ENCODE peak calls at places on chromosome 13, in four cellular contexts. One of them, this sample, is unnamed.

GRCh38 chr13:54489359-54489758 is 1460.7 kb downstream of the OLFM4 start:
- DNase-seq in effector memory CD4-positive, alpha-beta T cell: no peak
- DNase-seq in brain microvascular endothelial cell: no peak
- DNase-seq in CD4-positive, CD25-positive, alpha-beta regulatory T cell: no peak
- DNase-seq in this sample: no peak

GRCh38 chr13:63864171-63864902 is 2448.7 kb upstream of the PCDH20 start:
- DNase-seq in effector memory CD4-positive, alpha-beta T cell: no peak
- DNase-seq in brain microvascular endothelial cell: no peak
- DNase-seq in CD4-positive, CD25-positive, alpha-beta regulatory T cell: no peak
- DNase-seq in this sample: no peak

GRCh38 chr13:65347420-65348030 is 1882.6 kb downstream of the PCDH9 start:
- DNase-seq in effector memory CD4-positive, alpha-beta T cell: no peak
- DNase-seq in brain microvascular endothelial cell: no peak
- DNase-seq in CD4-positive, CD25-positive, alpha-beta regulatory T cell: no peak
- DNase-seq in this sample: no peak

GRCh38 chr13:88704600-88705275 is 1033.6 kb downstream of the SLITRK5 start:
- DNase-seq in effector memory CD4-positive, alpha-beta T cell: no peak
- DNase-seq in brain microvascular endothelial cell: no peak
- DNase-seq in CD4-positive, CD25-positive, alpha-beta regulatory T cell: no peak
- DNase-seq in this sample: peak

GRCh38 chr13:40613192-40613818 is 53.1 kb downstream of the FOXO1 start:
- DNase-seq in effector memory CD4-positive, alpha-beta T cell: peak
- DNase-seq in brain microvascular endothelial cell: no peak
- DNase-seq in CD4-positive, CD25-positive, alpha-beta regulatory T cell: peak
- DNase-seq in this sample: no peak

GRCh38 chr13:40922437-40923040 is 96.6 kb downstream of the ELF1 start:
- DNase-seq in effector memory CD4-positive, alpha-beta T cell: no peak
- DNase-seq in brain microvascular endothelial cell: no peak
- DNase-seq in CD4-positive, CD25-positive, alpha-beta regulatory T cell: no peak
- DNase-seq in this sample: no peak

GRCh38 chr13:76222511-76222910 is 586.4 kb downstream of the LMO7 start:
- DNase-seq in effector memory CD4-positive, alpha-beta T cell: no peak
- DNase-seq in brain microvascular endothelial cell: peak
- DNase-seq in CD4-positive, CD25-positive, alpha-beta regulatory T cell: no peak
- DNase-seq in this sample: no peak

GRCh38 chr13:103288114-103288513 is 221.9 kb upstream of the SLC10A2 start:
- DNase-seq in effector memory CD4-positive, alpha-beta T cell: no peak
- DNase-seq in brain microvascular endothelial cell: no peak
- DNase-seq in CD4-positive, CD25-positive, alpha-beta regulatory T cell: no peak
- DNase-seq in this sample: no peak

GRCh38 chr13:98407575-98407974 is 169.3 kb downstream of the STK24 start:
- DNase-seq in effector memory CD4-positive, alpha-beta T cell: no peak
- DNase-seq in brain microvascular endothelial cell: no peak
- DNase-seq in CD4-positive, CD25-positive, alpha-beta regulatory T cell: no peak
- DNase-seq in this sample: no peak

GRCh38 chr13:46595136-46595917 is 42.4 kb downstream of the LRCH1 start:
- DNase-seq in effector memory CD4-positive, alpha-beta T cell: no peak
- DNase-seq in brain microvascular endothelial cell: no peak
- DNase-seq in CD4-positive, CD25-positive, alpha-beta regulatory T cell: no peak
- DNase-seq in this sample: no peak

GRCh38 chr13:39822437-39822836 is 167.0 kb downstream of the COG6 start:
- DNase-seq in effector memory CD4-positive, alpha-beta T cell: no peak
- DNase-seq in brain microvascular endothelial cell: peak
- DNase-seq in CD4-positive, CD25-positive, alpha-beta regulatory T cell: no peak
- DNase-seq in this sample: no peak

GRCh38 chr13:48112896-48113525 is 18.1 kb upstream of the MED4 start:
- DNase-seq in effector memory CD4-positive, alpha-beta T cell: no peak
- DNase-seq in brain microvascular endothelial cell: peak
- DNase-seq in CD4-positive, CD25-positive, alpha-beta regulatory T cell: no peak
- DNase-seq in this sample: no peak

GRCh38 chr13:24033527-24034302 is 126.8 kb upstream of the SPATA13 start:
- DNase-seq in effector memory CD4-positive, alpha-beta T cell: no peak
- DNase-seq in brain microvascular endothelial cell: peak
- DNase-seq in CD4-positive, CD25-positive, alpha-beta regulatory T cell: no peak
- DNase-seq in this sample: no peak

GRCh38 chr13:80012281-80012680 is 328.6 kb downstream of the SPRY2 start:
- DNase-seq in effector memory CD4-positive, alpha-beta T cell: no peak
- DNase-seq in brain microvascular endothelial cell: no peak
- DNase-seq in CD4-positive, CD25-positive, alpha-beta regulatory T cell: no peak
- DNase-seq in this sample: no peak

GRCh38 chr13:98454389-98454881 is 122.5 kb downstream of the STK24 start:
- DNase-seq in effector memory CD4-positive, alpha-beta T cell: no peak
- DNase-seq in brain microvascular endothelial cell: peak
- DNase-seq in CD4-positive, CD25-positive, alpha-beta regulatory T cell: no peak
- DNase-seq in this sample: no peak

GRCh38 chr13:106034201-106034600 is 501.3 kb downstream of the EFNB2 start:
- DNase-seq in effector memory CD4-positive, alpha-beta T cell: no peak
- DNase-seq in brain microvascular endothelial cell: no peak
- DNase-seq in CD4-positive, CD25-positive, alpha-beta regulatory T cell: no peak
- DNase-seq in this sample: no peak

GRCh38 chr13:51912091-51912490 is 50.3 kb downstream of the CCDC70 start:
- DNase-seq in effector memory CD4-positive, alpha-beta T cell: no peak
- DNase-seq in brain microvascular endothelial cell: no peak
- DNase-seq in CD4-positive, CD25-positive, alpha-beta regulatory T cell: no peak
- DNase-seq in this sample: no peak

GRCh38 chr13:110711778-110712070 is 1.8 kb upstream of the ING1 start:
- DNase-seq in effector memory CD4-positive, alpha-beta T cell: no peak
- DNase-seq in brain microvascular endothelial cell: peak
- DNase-seq in CD4-positive, CD25-positive, alpha-beta regulatory T cell: no peak
- DNase-seq in this sample: no peak

GRCh38 chr13:36475468-36475867 is 43.2 kb downstream of the CCNA1 start:
- DNase-seq in effector memory CD4-positive, alpha-beta T cell: no peak
- DNase-seq in brain microvascular endothelial cell: peak
- DNase-seq in CD4-positive, CD25-positive, alpha-beta regulatory T cell: no peak
- DNase-seq in this sample: peak

GRCh38 chr13:104477256-104477655 is 1411.0 kb upstream of the SLC10A2 start:
- DNase-seq in effector memory CD4-positive, alpha-beta T cell: no peak
- DNase-seq in brain microvascular endothelial cell: peak
- DNase-seq in CD4-positive, CD25-positive, alpha-beta regulatory T cell: no peak
- DNase-seq in this sample: no peak

GRCh38 chr13:59787679-59788078 is 376.0 kb downstream of the DIAPH3 start:
- DNase-seq in effector memory CD4-positive, alpha-beta T cell: no peak
- DNase-seq in brain microvascular endothelial cell: no peak
- DNase-seq in CD4-positive, CD25-positive, alpha-beta regulatory T cell: no peak
- DNase-seq in this sample: no peak

GRCh38 chr13:114298866-114299265 is 15.4 kb upstream of the CHAMP1 start:
- DNase-seq in effector memory CD4-positive, alpha-beta T cell: no peak
- DNase-seq in brain microvascular endothelial cell: no peak
- DNase-seq in CD4-positive, CD25-positive, alpha-beta regulatory T cell: no peak
- DNase-seq in this sample: no peak
- H3K27ac ChIP-seq in effector memory CD4-positive, alpha-beta T cell: no peak
- H3K27ac ChIP-seq in brain microvascular endothelial cell: no peak
- H3K27ac ChIP-seq in CD4-positive, CD25-positive, alpha-beta regulatory T cell: no peak
- H3K27ac ChIP-seq in this sample: no peak

DNA sequence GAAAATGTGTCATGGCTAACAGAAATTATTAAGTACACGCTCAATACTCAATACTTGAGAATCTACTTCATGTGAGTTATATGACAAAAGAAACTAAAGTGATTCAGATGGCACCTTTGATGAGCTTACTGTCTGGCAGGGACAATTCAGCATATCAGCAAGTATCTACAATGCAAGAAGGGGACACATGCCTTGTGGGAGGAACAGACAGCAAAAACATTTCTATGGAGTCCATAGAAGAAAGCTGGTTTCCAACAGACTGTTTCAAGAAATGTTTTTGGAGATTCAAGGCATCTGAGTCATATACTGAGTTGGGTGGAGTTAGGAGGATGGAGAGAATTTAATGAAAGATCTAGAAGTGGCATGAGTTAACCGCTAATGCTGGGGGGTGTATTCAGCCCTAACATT is 54.7 kb downstream of the MBNL2 start:
- DNase-seq in effector memory CD4-positive, alpha-beta T cell: no peak
- DNase-seq in brain microvascular endothelial cell: no peak
- DNase-seq in CD4-positive, CD25-positive, alpha-beta regulatory T cell: no peak
- DNase-seq in this sample: no peak
- H3K27ac ChIP-seq in effector memory CD4-positive, alpha-beta T cell: no peak
- H3K27ac ChIP-seq in brain microvascular endothelial cell: peak
- H3K27ac ChIP-seq in CD4-positive, CD25-positive, alpha-beta regulatory T cell: no peak
- H3K27ac ChIP-seq in this sample: no peak

GRCh38 chr13:96768524-96768923 is 225.8 kb downstream of the OXGR1 start:
- DNase-seq in effector memory CD4-positive, alpha-beta T cell: no peak
- DNase-seq in brain microvascular endothelial cell: no peak
- DNase-seq in CD4-positive, CD25-positive, alpha-beta regulatory T cell: no peak
- DNase-seq in this sample: no peak
- H3K27ac ChIP-seq in effector memory CD4-positive, alpha-beta T cell: no peak
- H3K27ac ChIP-seq in brain microvascular endothelial cell: no peak
- H3K27ac ChIP-seq in CD4-positive, CD25-positive, alpha-beta regulatory T cell: no peak
- H3K27ac ChIP-seq in this sample: no peak

DNA sequence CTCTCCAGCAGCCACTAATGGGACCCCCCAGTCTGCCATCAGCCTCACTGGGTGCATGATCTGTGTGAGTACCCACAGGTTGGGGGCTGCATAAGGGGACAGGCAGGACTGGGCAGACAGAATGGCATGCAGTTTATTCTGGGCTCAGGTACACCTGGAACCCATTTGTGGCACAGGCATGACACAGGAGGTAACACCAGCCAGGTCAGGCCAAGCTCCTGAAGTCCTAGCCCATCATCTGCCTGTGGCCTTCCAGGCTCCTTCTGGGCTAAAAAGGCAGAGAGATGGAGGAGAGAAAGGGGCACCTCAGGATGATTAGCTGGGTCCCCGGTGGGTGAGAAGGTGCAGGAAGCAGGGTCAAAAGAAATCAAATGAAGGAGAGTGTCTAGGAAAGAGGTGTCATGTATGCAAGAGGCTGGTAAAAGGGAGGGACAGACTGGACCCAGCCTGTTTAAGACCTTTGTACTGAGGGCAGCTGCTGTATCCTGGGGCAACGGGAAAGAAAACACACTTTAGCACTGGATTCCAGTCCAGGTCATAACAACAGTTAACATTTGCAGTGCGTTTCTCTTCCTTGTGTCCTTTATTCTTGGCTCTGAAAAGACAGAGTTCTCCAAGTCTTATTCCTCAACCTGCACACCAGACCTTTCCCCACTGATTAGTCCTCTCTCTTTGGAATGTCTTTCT is 20.2 kb upstream of the DGKH start:
- DNase-seq in effector memory CD4-positive, alpha-beta T cell: no peak
- DNase-seq in brain microvascular endothelial cell: no peak
- DNase-seq in CD4-positive, CD25-positive, alpha-beta regulatory T cell: no peak
- DNase-seq in this sample: no peak
- H3K27ac ChIP-seq in effector memory CD4-positive, alpha-beta T cell: no peak
- H3K27ac ChIP-seq in brain microvascular endothelial cell: no peak
- H3K27ac ChIP-seq in CD4-positive, CD25-positive, alpha-beta regulatory T cell: no peak
- H3K27ac ChIP-seq in this sample: no peak

DNA sequence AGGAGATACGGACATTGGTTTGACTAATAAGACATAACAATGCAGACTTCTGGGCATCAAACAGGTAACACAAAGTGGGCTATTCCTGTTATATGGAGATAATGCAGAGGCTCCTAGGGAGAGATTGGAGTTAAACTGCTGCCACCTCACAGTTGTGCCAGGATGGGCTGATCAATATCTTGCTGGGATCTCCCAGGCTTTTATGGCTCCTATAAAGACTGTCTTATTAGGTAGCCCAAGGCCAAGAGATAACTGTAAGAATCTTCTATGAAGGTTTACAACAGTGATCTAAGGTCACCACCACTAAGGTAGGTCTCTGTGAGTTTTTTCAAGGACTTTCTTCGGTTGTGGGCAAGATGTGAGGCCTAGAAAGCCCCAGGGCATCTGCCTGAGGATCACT is 345.8 kb downstream of the KLF5 start:
- DNase-seq in effector memory CD4-positive, alpha-beta T cell: no peak
- DNase-seq in brain microvascular endothelial cell: no peak
- DNase-seq in CD4-positive, CD25-positive, alpha-beta regulatory T cell: no peak
- DNase-seq in this sample: no peak
- H3K27ac ChIP-seq in effector memory CD4-positive, alpha-beta T cell: no peak
- H3K27ac ChIP-seq in brain microvascular endothelial cell: no peak
- H3K27ac ChIP-seq in CD4-positive, CD25-positive, alpha-beta regulatory T cell: no peak
- H3K27ac ChIP-seq in this sample: no peak

GRCh38 chr13:44972956-44973581 is 16.2 kb downstream of the NUFIP1 start:
- DNase-seq in effector memory CD4-positive, alpha-beta T cell: no peak
- DNase-seq in brain microvascular endothelial cell: no peak
- DNase-seq in CD4-positive, CD25-positive, alpha-beta regulatory T cell: peak
- DNase-seq in this sample: no peak
- H3K27ac ChIP-seq in effector memory CD4-positive, alpha-beta T cell: no peak
- H3K27ac ChIP-seq in brain microvascular endothelial cell: no peak
- H3K27ac ChIP-seq in CD4-positive, CD25-positive, alpha-beta regulatory T cell: no peak
- H3K27ac ChIP-seq in this sample: no peak

This sample was measured in K562.